ENCODE peak calls at places on chromosomes 16 and 17, in ten cellular contexts. One of them, this sample, is unnamed.

GRCh38 chr17:35748979-35749378 is 4.1 kb downstream of the GAS2L2 start:
- DNase-seq in transverse colon: no peak
- DNase-seq in COLO829: no peak
- DNase-seq in stimulated activated CD4-positive, alpha-beta T cell treated with anti-CD3 and anti-CD28 coated beads, Interleukin-4, amount 100 ng/mL, for 48 hours: no peak
- DNase-seq in GM23248: no peak
- DNase-seq in activated naive CD8-positive, alpha-beta T cell treated with anti-CD3 and anti-CD28 coated beads for 36 hours: no peak
- DNase-seq in lung: no peak
- DNase-seq in heart left ventricle: no peak
- DNase-seq in AG09319: no peak
- DNase-seq in AG04450: no peak
- DNase-seq in this sample: no peak

GRCh38 chr17:3956983-3957382 is 7.3 kb downstream of the ATP2A3 start:
- DNase-seq in AG04450: no peak
- DNase-seq in transverse colon: no peak
- DNase-seq in stimulated activated CD4-positive, alpha-beta T cell treated with anti-CD3 and anti-CD28 coated beads, Interleukin-4, amount 100 ng/mL, for 48 hours: no peak
- DNase-seq in COLO829: no peak
- DNase-seq in AG09319: no peak
- DNase-seq in GM23248: no peak
- DNase-seq in activated naive CD8-positive, alpha-beta T cell treated with anti-CD3 and anti-CD28 coated beads for 36 hours: no peak
- DNase-seq in heart left ventricle: no peak
- DNase-seq in lung: no peak
- DNase-seq in this sample: no peak

GRCh38 chr17:43842975-43843325 is 4.0 kb upstream of the CD300LG start:
- DNase-seq in GM23248: no peak
- DNase-seq in AG09319: no peak
- DNase-seq in activated naive CD8-positive, alpha-beta T cell treated with anti-CD3 and anti-CD28 coated beads for 36 hours: no peak
- DNase-seq in lung: no peak
- DNase-seq in transverse colon: no peak
- DNase-seq in heart left ventricle: no peak
- DNase-seq in AG04450: no peak
- DNase-seq in COLO829: no peak
- DNase-seq in stimulated activated CD4-positive, alpha-beta T cell treated with anti-CD3 and anti-CD28 coated beads, Interleukin-4, amount 100 ng/mL, for 48 hours: no peak
- DNase-seq in this sample: no peak

GRCh38 chr17:72592242-72592966 is 471.6 kb downstream of the SOX9 start:
- DNase-seq in heart left ventricle: peak
- DNase-seq in GM23248: peak
- DNase-seq in lung: peak
- DNase-seq in transverse colon: peak
- DNase-seq in activated naive CD8-positive, alpha-beta T cell treated with anti-CD3 and anti-CD28 coated beads for 36 hours: peak
- DNase-seq in AG09319: peak
- DNase-seq in AG04450: peak
- DNase-seq in COLO829: peak
- DNase-seq in stimulated activated CD4-positive, alpha-beta T cell treated with anti-CD3 and anti-CD28 coated beads, Interleukin-4, amount 100 ng/mL, for 48 hours: peak
- DNase-seq in this sample: peak

GRCh38 chr17:76204277-76204676 is 36.0 kb downstream of the RNF157 start:
- DNase-seq in GM23248: peak
- DNase-seq in transverse colon: no peak
- DNase-seq in COLO829: peak
- DNase-seq in heart left ventricle: no peak
- DNase-seq in activated naive CD8-positive, alpha-beta T cell treated with anti-CD3 and anti-CD28 coated beads for 36 hours: no peak
- DNase-seq in lung: no peak
- DNase-seq in stimulated activated CD4-positive, alpha-beta T cell treated with anti-CD3 and anti-CD28 coated beads, Interleukin-4, amount 100 ng/mL, for 48 hours: no peak
- DNase-seq in AG04450: peak
- DNase-seq in AG09319: no peak
- DNase-seq in this sample: peak

GRCh38 chr17:64682261-64683181 is 20.4 kb upstream of the SMURF2 start:
- DNase-seq in AG04450: peak
- DNase-seq in lung: no peak
- DNase-seq in transverse colon: no peak
- DNase-seq in heart left ventricle: no peak
- DNase-seq in GM23248: peak
- DNase-seq in AG09319: no peak
- DNase-seq in activated naive CD8-positive, alpha-beta T cell treated with anti-CD3 and anti-CD28 coated beads for 36 hours: no peak
- DNase-seq in COLO829: no peak
- DNase-seq in stimulated activated CD4-positive, alpha-beta T cell treated with anti-CD3 and anti-CD28 coated beads, Interleukin-4, amount 100 ng/mL, for 48 hours: no peak
- DNase-seq in this sample: peak

GRCh38 chr16:85306071-85306792 is 194.0 kb upstream of the CIBAR2 start:
- DNase-seq in lung: peak
- DNase-seq in AG09319: peak
- DNase-seq in stimulated activated CD4-positive, alpha-beta T cell treated with anti-CD3 and anti-CD28 coated beads, Interleukin-4, amount 100 ng/mL, for 48 hours: peak
- DNase-seq in COLO829: no peak
- DNase-seq in activated naive CD8-positive, alpha-beta T cell treated with anti-CD3 and anti-CD28 coated beads for 36 hours: peak
- DNase-seq in GM23248: peak
- DNase-seq in AG04450: peak
- DNase-seq in heart left ventricle: peak
- DNase-seq in transverse colon: peak
- DNase-seq in this sample: peak

GRCh38 chr16:29148867-29149272 is 164.0 kb downstream of the LAT start:
- DNase-seq in lung: peak
- DNase-seq in AG04450: no peak
- DNase-seq in activated naive CD8-positive, alpha-beta T cell treated with anti-CD3 and anti-CD28 coated beads for 36 hours: peak
- DNase-seq in AG09319: no peak
- DNase-seq in COLO829: no peak
- DNase-seq in heart left ventricle: peak
- DNase-seq in transverse colon: peak
- DNase-seq in stimulated activated CD4-positive, alpha-beta T cell treated with anti-CD3 and anti-CD28 coated beads, Interleukin-4, amount 100 ng/mL, for 48 hours: peak
- DNase-seq in GM23248: no peak
- DNase-seq in this sample: no peak

GRCh38 chr17:7558544-7559306 is at the start of gene TNFSF13:
- DNase-seq in heart left ventricle: no peak
- DNase-seq in activated naive CD8-positive, alpha-beta T cell treated with anti-CD3 and anti-CD28 coated beads for 36 hours: no peak
- DNase-seq in GM23248: no peak
- DNase-seq in COLO829: no peak
- DNase-seq in AG09319: no peak
- DNase-seq in transverse colon: peak
- DNase-seq in lung: peak
- DNase-seq in stimulated activated CD4-positive, alpha-beta T cell treated with anti-CD3 and anti-CD28 coated beads, Interleukin-4, amount 100 ng/mL, for 48 hours: no peak
- DNase-seq in AG04450: no peak
- DNase-seq in this sample: no peak

GRCh38 chr16:4538386-4539235 is at the start of gene CDIP1:
- DNase-seq in stimulated activated CD4-positive, alpha-beta T cell treated with anti-CD3 and anti-CD28 coated beads, Interleukin-4, amount 100 ng/mL, for 48 hours: peak
- DNase-seq in activated naive CD8-positive, alpha-beta T cell treated with anti-CD3 and anti-CD28 coated beads for 36 hours: peak
- DNase-seq in transverse colon: peak
- DNase-seq in COLO829: peak
- DNase-seq in AG09319: peak
- DNase-seq in lung: peak
- DNase-seq in GM23248: peak
- DNase-seq in AG04450: peak
- DNase-seq in heart left ventricle: peak
- DNase-seq in this sample: peak

GRCh38 chr17:40561871-40562611 is 3.2 kb downstream of the CCR7 start:
- DNase-seq in AG09319: no peak
- DNase-seq in COLO829: no peak
- DNase-seq in lung: no peak
- DNase-seq in AG04450: no peak
- DNase-seq in heart left ventricle: no peak
- DNase-seq in stimulated activated CD4-positive, alpha-beta T cell treated with anti-CD3 and anti-CD28 coated beads, Interleukin-4, amount 100 ng/mL, for 48 hours: peak
- DNase-seq in transverse colon: no peak
- DNase-seq in activated naive CD8-positive, alpha-beta T cell treated with anti-CD3 and anti-CD28 coated beads for 36 hours: peak
- DNase-seq in GM23248: peak
- DNase-seq in this sample: no peak

GRCh38 chr16:86580798-86581185 is 2.4 kb downstream of the FOXL1 start:
- DNase-seq in stimulated activated CD4-positive, alpha-beta T cell treated with anti-CD3 and anti-CD28 coated beads, Interleukin-4, amount 100 ng/mL, for 48 hours: no peak
- DNase-seq in heart left ventricle: no peak
- DNase-seq in AG04450: no peak
- DNase-seq in COLO829: no peak
- DNase-seq in lung: no peak
- DNase-seq in activated naive CD8-positive, alpha-beta T cell treated with anti-CD3 and anti-CD28 coated beads for 36 hours: no peak
- DNase-seq in AG09319: no peak
- DNase-seq in GM23248: no peak
- DNase-seq in transverse colon: no peak
- DNase-seq in this sample: no peak

GRCh38 chr17:82793974-82794620 is 42.2 kb downstream of the TBCD start:
- DNase-seq in activated naive CD8-positive, alpha-beta T cell treated with anti-CD3 and anti-CD28 coated beads for 36 hours: no peak
- DNase-seq in COLO829: no peak
- DNase-seq in stimulated activated CD4-positive, alpha-beta T cell treated with anti-CD3 and anti-CD28 coated beads, Interleukin-4, amount 100 ng/mL, for 48 hours: no peak
- DNase-seq in AG09319: no peak
- DNase-seq in GM23248: peak
- DNase-seq in heart left ventricle: peak
- DNase-seq in AG04450: no peak
- DNase-seq in transverse colon: no peak
- DNase-seq in lung: no peak
- DNase-seq in this sample: no peak

GRCh38 chr17:72952641-72953313 is 139.7 kb downstream of the SLC39A11 start:
- DNase-seq in heart left ventricle: no peak
- DNase-seq in transverse colon: no peak
- DNase-seq in AG04450: no peak
- DNase-seq in lung: no peak
- DNase-seq in stimulated activated CD4-positive, alpha-beta T cell treated with anti-CD3 and anti-CD28 coated beads, Interleukin-4, amount 100 ng/mL, for 48 hours: no peak
- DNase-seq in AG09319: no peak
- DNase-seq in COLO829: no peak
- DNase-seq in GM23248: no peak
- DNase-seq in activated naive CD8-positive, alpha-beta T cell treated with anti-CD3 and anti-CD28 coated beads for 36 hours: no peak
- DNase-seq in this sample: no peak

GRCh38 chr17:40032322-40033320 is 17.4 kb downstream of the CSF3 start:
- DNase-seq in activated naive CD8-positive, alpha-beta T cell treated with anti-CD3 and anti-CD28 coated beads for 36 hours: no peak
- DNase-seq in COLO829: no peak
- DNase-seq in lung: no peak
- DNase-seq in heart left ventricle: peak
- DNase-seq in AG09319: no peak
- DNase-seq in transverse colon: peak
- DNase-seq in GM23248: no peak
- DNase-seq in stimulated activated CD4-positive, alpha-beta T cell treated with anti-CD3 and anti-CD28 coated beads, Interleukin-4, amount 100 ng/mL, for 48 hours: no peak
- DNase-seq in AG04450: no peak
- DNase-seq in this sample: no peak

GRCh38 chr16:55542459-55543082 is 23.9 kb upstream of the CAPNS2 start:
- DNase-seq in COLO829: no peak
- DNase-seq in activated naive CD8-positive, alpha-beta T cell treated with anti-CD3 and anti-CD28 coated beads for 36 hours: no peak
- DNase-seq in GM23248: peak
- DNase-seq in heart left ventricle: no peak
- DNase-seq in stimulated activated CD4-positive, alpha-beta T cell treated with anti-CD3 and anti-CD28 coated beads, Interleukin-4, amount 100 ng/mL, for 48 hours: no peak
- DNase-seq in transverse colon: no peak
- DNase-seq in lung: no peak
- DNase-seq in AG04450: no peak
- DNase-seq in AG09319: no peak
- DNase-seq in this sample: peak

GRCh38 chr16:69083306-69083941 is 22.0 kb upstream of the HAS3 start:
- DNase-seq in heart left ventricle: no peak
- DNase-seq in activated naive CD8-positive, alpha-beta T cell treated with anti-CD3 and anti-CD28 coated beads for 36 hours: no peak
- DNase-seq in COLO829: no peak
- DNase-seq in lung: no peak
- DNase-seq in stimulated activated CD4-positive, alpha-beta T cell treated with anti-CD3 and anti-CD28 coated beads, Interleukin-4, amount 100 ng/mL, for 48 hours: no peak
- DNase-seq in AG09319: no peak
- DNase-seq in GM23248: no peak
- DNase-seq in AG04450: no peak
- DNase-seq in transverse colon: no peak
- DNase-seq in this sample: no peak

GRCh38 chr17:1460233-1460632 is 4.2 kb upstream of the CRK start:
- DNase-seq in GM23248: peak
- DNase-seq in AG04450: no peak
- DNase-seq in activated naive CD8-positive, alpha-beta T cell treated with anti-CD3 and anti-CD28 coated beads for 36 hours: no peak
- DNase-seq in heart left ventricle: peak
- DNase-seq in stimulated activated CD4-positive, alpha-beta T cell treated with anti-CD3 and anti-CD28 coated beads, Interleukin-4, amount 100 ng/mL, for 48 hours: no peak
- DNase-seq in COLO829: no peak
- DNase-seq in lung: peak
- DNase-seq in transverse colon: peak
- DNase-seq in AG09319: no peak
- DNase-seq in this sample: no peak

GRCh38 chr17:42672038-42672437 is 4.8 kb downstream of the PLEKHH3 start:
- DNase-seq in activated naive CD8-positive, alpha-beta T cell treated with anti-CD3 and anti-CD28 coated beads for 36 hours: no peak
- DNase-seq in GM23248: no peak
- DNase-seq in lung: no peak
- DNase-seq in AG09319: no peak
- DNase-seq in transverse colon: no peak
- DNase-seq in COLO829: no peak
- DNase-seq in heart left ventricle: no peak
- DNase-seq in AG04450: no peak
- DNase-seq in stimulated activated CD4-positive, alpha-beta T cell treated with anti-CD3 and anti-CD28 coated beads, Interleukin-4, amount 100 ng/mL, for 48 hours: no peak
- DNase-seq in this sample: no peak

GRCh38 chr16:84198401-84198800 is 7.4 kb downstream of the ADAD2 start:
- DNase-seq in GM23248: peak
- DNase-seq in heart left ventricle: no peak
- DNase-seq in transverse colon: no peak
- DNase-seq in AG04450: peak
- DNase-seq in COLO829: no peak
- DNase-seq in activated naive CD8-positive, alpha-beta T cell treated with anti-CD3 and anti-CD28 coated beads for 36 hours: no peak
- DNase-seq in AG09319: peak
- DNase-seq in lung: no peak
- DNase-seq in stimulated activated CD4-positive, alpha-beta T cell treated with anti-CD3 and anti-CD28 coated beads, Interleukin-4, amount 100 ng/mL, for 48 hours: no peak
- DNase-seq in this sample: peak

GRCh38 chr17:48632579-48633265 is 6.6 kb upstream of the HOXB9 start:
- DNase-seq in AG04450: no peak
- DNase-seq in GM23248: no peak
- DNase-seq in heart left ventricle: no peak
- DNase-seq in AG09319: no peak
- DNase-seq in COLO829: no peak
- DNase-seq in lung: no peak
- DNase-seq in transverse colon: no peak
- DNase-seq in stimulated activated CD4-positive, alpha-beta T cell treated with anti-CD3 and anti-CD28 coated beads, Interleukin-4, amount 100 ng/mL, for 48 hours: no peak
- DNase-seq in activated naive CD8-positive, alpha-beta T cell treated with anti-CD3 and anti-CD28 coated beads for 36 hours: no peak
- DNase-seq in this sample: no peak

GRCh38 chr16:83915491-83915890 is 16.6 kb downstream of the MLYCD start:
- DNase-seq in activated naive CD8-positive, alpha-beta T cell treated with anti-CD3 and anti-CD28 coated beads for 36 hours: no peak
- DNase-seq in GM23248: no peak
- DNase-seq in heart left ventricle: peak
- DNase-seq in AG04450: no peak
- DNase-seq in stimulated activated CD4-positive, alpha-beta T cell treated with anti-CD3 and anti-CD28 coated beads, Interleukin-4, amount 100 ng/mL, for 48 hours: no peak
- DNase-seq in transverse colon: no peak
- DNase-seq in lung: no peak
- DNase-seq in COLO829: no peak
- DNase-seq in AG09319: no peak
- DNase-seq in this sample: no peak

GRCh38 chr16:68707341-68708152 is 29.5 kb upstream of the CDH1 start:
- DNase-seq in lung: peak
- DNase-seq in activated naive CD8-positive, alpha-beta T cell treated with anti-CD3 and anti-CD28 coated beads for 36 hours: no peak
- DNase-seq in heart left ventricle: no peak
- DNase-seq in stimulated activated CD4-positive, alpha-beta T cell treated with anti-CD3 and anti-CD28 coated beads, Interleukin-4, amount 100 ng/mL, for 48 hours: no peak
- DNase-seq in GM23248: no peak
- DNase-seq in AG04450: no peak
- DNase-seq in COLO829: no peak
- DNase-seq in transverse colon: peak
- DNase-seq in AG09319: no peak
- DNase-seq in this sample: no peak

GRCh38 chr16:49453001-49453400 is 79.4 kb downstream of the C16orf78 start:
- DNase-seq in AG04450: no peak
- DNase-seq in activated naive CD8-positive, alpha-beta T cell treated with anti-CD3 and anti-CD28 coated beads for 36 hours: no peak
- DNase-seq in heart left ventricle: no peak
- DNase-seq in stimulated activated CD4-positive, alpha-beta T cell treated with anti-CD3 and anti-CD28 coated beads, Interleukin-4, amount 100 ng/mL, for 48 hours: no peak
- DNase-seq in COLO829: no peak
- DNase-seq in transverse colon: no peak
- DNase-seq in lung: no peak
- DNase-seq in GM23248: no peak
- DNase-seq in AG09319: no peak
- DNase-seq in this sample: no peak

GRCh38 chr17:4580291-4580690 is 4.0 kb upstream of the SMTNL2 start:
- DNase-seq in COLO829: no peak
- DNase-seq in AG09319: no peak
- DNase-seq in heart left ventricle: no peak
- DNase-seq in AG04450: no peak
- DNase-seq in GM23248: no peak
- DNase-seq in activated naive CD8-positive, alpha-beta T cell treated with anti-CD3 and anti-CD28 coated beads for 36 hours: no peak
- DNase-seq in stimulated activated CD4-positive, alpha-beta T cell treated with anti-CD3 and anti-CD28 coated beads, Interleukin-4, amount 100 ng/mL, for 48 hours: no peak
- DNase-seq in transverse colon: no peak
- DNase-seq in lung: no peak
- DNase-seq in this sample: no peak

GRCh38 chr17:40345161-40346034 is 19.1 kb downstream of the GJD3 start:
- DNase-seq in stimulated activated CD4-positive, alpha-beta T cell treated with anti-CD3 and anti-CD28 coated beads, Interleukin-4, amount 100 ng/mL, for 48 hours: no peak
- DNase-seq in activated naive CD8-positive, alpha-beta T cell treated with anti-CD3 and anti-CD28 coated beads for 36 hours: peak
- DNase-seq in lung: peak
- DNase-seq in COLO829: peak
- DNase-seq in heart left ventricle: peak
- DNase-seq in transverse colon: peak
- DNase-seq in AG09319: no peak
- DNase-seq in GM23248: peak
- DNase-seq in AG04450: no peak
- DNase-seq in this sample: peak

GRCh38 chr17:79714129-79714528 is 16.6 kb upstream of the ENPP7 start:
- DNase-seq in activated naive CD8-positive, alpha-beta T cell treated with anti-CD3 and anti-CD28 coated beads for 36 hours: no peak
- DNase-seq in stimulated activated CD4-positive, alpha-beta T cell treated with anti-CD3 and anti-CD28 coated beads, Interleukin-4, amount 100 ng/mL, for 48 hours: no peak
- DNase-seq in COLO829: no peak
- DNase-seq in AG09319: no peak
- DNase-seq in AG04450: no peak
- DNase-seq in lung: no peak
- DNase-seq in transverse colon: no peak
- DNase-seq in heart left ventricle: no peak
- DNase-seq in GM23248: no peak
- DNase-seq in this sample: no peak

GRCh38 chr16:82370282-82370681 is 200.3 kb upstream of the MPHOSPH6 start:
- DNase-seq in COLO829: no peak
- DNase-seq in GM23248: no peak
- DNase-seq in AG09319: no peak
- DNase-seq in AG04450: no peak
- DNase-seq in stimulated activated CD4-positive, alpha-beta T cell treated with anti-CD3 and anti-CD28 coated beads, Interleukin-4, amount 100 ng/mL, for 48 hours: no peak
- DNase-seq in heart left ventricle: no peak
- DNase-seq in transverse colon: no peak
- DNase-seq in lung: no peak
- DNase-seq in activated naive CD8-positive, alpha-beta T cell treated with anti-CD3 and anti-CD28 coated beads for 36 hours: no peak
- DNase-seq in this sample: no peak